ENCODE peak calls at places on chromosomes 16 and 17, in four cellular contexts. T is SK-N-SH, R is cardiac muscle cell, F is RWPE1. S is an unnamed sample.

GRCh38 chr17:1008008-1008761 is 11.3 kb downstream of the TIMM22 start:
- DNase-seq in T (peak), R (no peak), F (no peak), S (no peak)

GRCh38 chr17:17690156-17690737 is 9.0 kb downstream of the RAI1 start:
- DNase-seq in T (no peak), R (no peak), F (no peak), S (no peak)

GRCh38 chr16:24670623-24671454 is 58.6 kb upstream of the TNRC6A start:
- DNase-seq in T (peak), R (peak), F (no peak), S (peak)

GRCh38 chr16:660459-661183 is 7.3 kb upstream of the RHOT2 start:
- DNase-seq in T (peak), R (peak), F (peak), S (peak)

GRCh38 chr16:383326-384020 is 1.7 kb upstream of the PGAP6 start:
- DNase-seq in T (no peak), R (peak), F (no peak), S (no peak)

GRCh38 chr16:31201511-31202401 is 804 bp downstream of the PYCARD start:
- DNase-seq in T (peak), R (no peak), F (peak), S (peak)

GRCh38 chr16:30582611-30583340 is 2.7 kb downstream of the ZNF785 start:
- DNase-seq in T (no peak), R (no peak), F (no peak), S (no peak)

GRCh38 chr17:74900208-74900607 is 6.8 kb upstream of the FADS6 start:
- DNase-seq in T (no peak), R (no peak), F (no peak), S (no peak)

GRCh38 chr16:67394271-67395104 is 1.2 kb upstream of the TPPP3 start:
- DNase-seq in T (no peak), R (peak), F (no peak), S (no peak)

GRCh38 chr16:70430667-70431536 is 8.0 kb downstream of the ST3GAL2 start:
- DNase-seq in T (no peak), R (no peak), F (no peak), S (no peak)

GRCh38 chr17:40883031-40883430 is 2.0 kb downstream of the KRT20 start:
- DNase-seq in T (no peak), R (no peak), F (no peak), S (no peak)

GRCh38 chr16:3954411-3954921 is 74.0 kb upstream of the CREBBP start:
- DNase-seq in T (no peak), R (no peak), F (no peak), S (no peak)

DNA sequence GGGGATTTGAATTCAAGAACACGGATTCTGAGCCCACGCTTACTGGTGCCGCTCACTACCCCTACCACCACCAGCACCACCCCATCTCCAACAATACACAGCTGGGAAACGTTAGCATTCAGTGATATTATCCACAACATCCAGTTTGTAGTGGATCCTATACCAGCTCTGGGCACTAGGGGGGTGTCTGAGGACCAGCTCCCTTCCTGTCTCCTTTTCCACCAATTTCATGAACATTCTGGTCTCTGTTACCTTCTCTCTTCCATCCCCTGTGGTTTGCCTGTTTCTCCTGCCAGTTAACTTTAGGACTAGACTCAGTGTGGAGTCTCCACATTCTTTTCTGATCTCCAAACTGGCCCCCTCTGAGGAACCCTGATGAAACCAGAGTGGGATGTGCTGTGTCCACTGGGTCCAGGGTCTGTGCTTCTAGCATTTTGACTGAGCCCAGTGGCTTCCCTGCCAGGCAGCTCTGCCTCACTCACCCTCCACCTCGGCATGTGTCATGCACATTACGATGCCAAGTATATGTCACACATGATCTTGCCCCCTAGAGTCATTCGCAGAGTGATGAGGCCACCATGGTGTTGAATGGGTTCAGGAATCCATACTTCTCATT is 187.0 kb upstream of the CDH13 start:
- DNase-seq in T (peak), R (peak), F (peak), S (peak)
- TF ChIP-seq CTCF in T (peak), R (peak), F (peak), S (peak)

GRCh38 chr16:2429037-2429770 is at the start of gene CCNF:
- DNase-seq in T (peak), R (peak), F (peak), S (peak)

GRCh38 chr16:2426941-2427361 is 2.3 kb upstream of the CCNF start:
- DNase-seq in T (no peak), R (no peak), F (peak), S (no peak)

GRCh38 chr16:2427526-2427925 is 1.7 kb upstream of the CCNF start:
- DNase-seq in T (no peak), R (no peak), F (no peak), S (no peak)

GRCh38 chr16:2428787-2429036 is 535 bp upstream of the CCNF start:
- DNase-seq in T (no peak), R (no peak), F (no peak), S (no peak)

GRCh38 chr16:2428051-2428786 is 1.0 kb upstream of the CCNF start:
- DNase-seq in T (peak), R (peak), F (peak), S (peak)
- TF ChIP-seq CTCF in T (no peak), R (peak), F (peak), S (no peak)

GRCh38 chr17:68599091-68599872 is 1.9 kb downstream of the FAM20A start:
- DNase-seq in T (no peak), R (no peak), F (no peak), S (no peak)

GRCh38 chr17:68599873-68600122 is 1.4 kb downstream of the FAM20A start:
- DNase-seq in T (no peak), R (no peak), F (no peak), S (no peak)

GRCh38 chr17:68600881-68601564 is at the start of gene FAM20A:
- DNase-seq in T (peak), R (peak), F (no peak), S (peak)

GRCh38 chr17:68601565-68602266 is 549 bp upstream of the FAM20A start:
- DNase-seq in T (no peak), R (no peak), F (no peak), S (no peak)

GRCh38 chr17:68600123-68600880 is 865 bp downstream of the FAM20A start:
- DNase-seq in T (peak), R (peak), F (no peak), S (peak)
- TF ChIP-seq CTCF in T (no peak), R (peak), F (peak), S (no peak)

GRCh38 chr17:61410555-61411089 is 11.0 kb downstream of the TBX2 start:
- DNase-seq in T (peak), R (peak), F (no peak), S (peak)
- TF ChIP-seq CTCF in T (peak), R (peak), F (no peak), S (peak)

DNA sequence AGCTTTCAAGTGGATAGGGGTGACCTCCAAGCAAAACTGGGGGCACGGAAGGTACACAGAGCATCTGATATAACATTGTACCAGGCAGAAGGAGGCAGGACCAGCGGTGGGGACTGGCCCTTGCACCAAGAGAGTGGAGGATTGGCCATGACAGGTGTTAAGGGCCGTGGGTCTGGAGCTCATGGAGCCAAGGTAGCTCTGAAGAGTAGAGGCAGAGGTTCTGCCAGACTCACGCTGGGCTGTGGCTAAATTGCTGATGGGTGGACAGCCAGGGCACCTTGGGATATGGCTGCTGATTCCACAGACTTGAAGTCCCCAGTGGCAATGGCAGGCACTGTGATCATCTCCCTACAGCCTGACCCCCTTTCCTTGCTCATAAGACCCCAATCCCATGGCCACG is 65.9 kb upstream of the NKD1 start:
- DNase-seq in T (no peak), R (no peak), F (no peak), S (no peak)
- TF ChIP-seq CTCF in T (no peak), R (no peak), F (no peak), S (no peak)

GRCh38 chr16:74304164-74304834 is 7.7 kb downstream of the PSMD7 start:
- DNase-seq in T (no peak), R (no peak), F (peak), S (no peak)
- TF ChIP-seq CTCF in T (peak), R (peak), F (peak), S (peak)